ENCODE peak calls at places on chromosomes 6 and 20, in nine cellular contexts. W, F, I, P, E, S, B, U and O are unnamed samples.

GRCh38 chr6:170091000-170091638 is 199.8 kb downstream of the DLL1 start:
- DNase-seq in W (no peak), F (no peak), I (no peak), P (peak; percentile 48), E (no peak), S (no peak), B (no peak), U (no peak), O (no peak)

GRCh38 chr6:20791932-20792331 is 257.7 kb downstream of the CDKAL1 start:
- DNase-seq in W (no peak), F (no peak), I (no peak), P (no peak), E (no peak), S (peak; percentile 39), B (no peak), U (no peak), O (no peak)

GRCh38 chr6:12534454-12534853 is 182.1 kb upstream of the PHACTR1 start:
- DNase-seq in W (no peak), F (no peak), I (no peak), P (no peak), E (no peak), S (no peak), B (no peak), U (no peak), O (no peak)

GRCh38 chr6:124433369-124434064 is 528.7 kb upstream of the RNF217 start:
- DNase-seq in W (no peak), F (no peak), I (no peak), P (no peak), E (no peak), S (no peak), B (no peak), U (no peak), O (no peak)

GRCh38 chr20:4898282-4898681 is 103.0 kb downstream of the SLC23A2 start:
- DNase-seq in W (no peak), F (peak; percentile 98), I (peak; percentile 76), P (no peak), E (no peak), S (peak; percentile 82), B (peak; percentile 26), U (peak; percentile 75), O (no peak)

GRCh38 chr6:20238688-20239587 is 26.7 kb upstream of the MBOAT1 start:
- DNase-seq in W (no peak), F (no peak), I (no peak), P (no peak), E (no peak), S (no peak), B (no peak), U (no peak), O (no peak)

GRCh38 chr6:36752886-36753506 is 55.4 kb downstream of the RAB44 start:
- DNase-seq in W (no peak), F (no peak), I (no peak), P (no peak), E (peak; percentile 61), S (no peak), B (no peak), U (no peak), O (no peak)

GRCh38 chr6:13101409-13101808 is 226.9 kb downstream of the TBC1D7 start:
- DNase-seq in W (no peak), F (no peak), I (no peak), P (no peak), E (no peak), S (no peak), B (no peak), U (no peak), O (no peak)

GRCh38 chr6:8914700-8915099 is 479.4 kb upstream of the SLC35B3 start:
- DNase-seq in W (no peak), F (no peak), I (no peak), P (no peak), E (no peak), S (no peak), B (no peak), U (no peak), O (no peak)

GRCh38 chr6:107576852-107577251 is 86.9 kb downstream of the SOBP start:
- DNase-seq in W (no peak), F (peak; percentile 66), I (peak; percentile 49), P (no peak), E (no peak), S (peak; percentile 11), B (no peak), U (no peak), O (no peak)

GRCh38 chr20:25139061-25139705 is 56.3 kb upstream of the ENTPD6 start:
- DNase-seq in W (no peak), F (no peak), I (no peak), P (no peak), E (no peak), S (no peak), B (peak; percentile 32), U (no peak), O (no peak)

GRCh38 chr20:605237-605636 is 4.9 kb downstream of the TCF15 start:
- DNase-seq in W (no peak), F (no peak), I (no peak), P (no peak), E (no peak), S (no peak), B (no peak), U (no peak), O (no peak)

GRCh38 chr6:51866867-51867266 is 220.5 kb downstream of the PKHD1 start:
- DNase-seq in W (no peak), F (no peak), I (no peak), P (no peak), E (no peak), S (no peak), B (no peak), U (no peak), O (no peak)

GRCh38 chr20:38272398-38272797 is 11.9 kb upstream of the KIAA1755 start:
- DNase-seq in W (no peak), F (no peak), I (no peak), P (no peak), E (no peak), S (peak; percentile 25), B (no peak), U (no peak), O (no peak)

GRCh38 chr6:135875446-135875845 is 23.9 kb downstream of the PDE7B start:
- DNase-seq in W (no peak), F (no peak), I (no peak), P (no peak), E (no peak), S (peak; percentile 38), B (no peak), U (no peak), O (no peak)

GRCh38 chr6:29553268-29554057 is 6.1 kb downstream of the UBD start:
- DNase-seq in W (peak; percentile 52), F (no peak), I (peak; percentile 66), P (no peak), E (peak; percentile 29), S (peak; percentile 57), B (no peak), U (peak; percentile 88), O (no peak)

GRCh38 chr6:90135672-90136071 is 161.0 kb downstream of the BACH2 start:
- DNase-seq in W (no peak), F (no peak), I (peak; percentile 45), P (no peak), E (no peak), S (peak; percentile 49), B (no peak), U (peak; percentile 41), O (no peak)

GRCh38 chr6:147467891-147468290 is 40.6 kb upstream of the SAMD5 start:
- DNase-seq in W (no peak), F (no peak), I (no peak), P (no peak), E (no peak), S (no peak), B (no peak), U (no peak), O (no peak)

GRCh38 chr6:73699656-73700055 is 3.7 kb downstream of the CD109 start:
- DNase-seq in W (no peak), F (no peak), I (no peak), P (no peak), E (no peak), S (no peak), B (no peak), U (no peak), O (no peak)

GRCh38 chr6:170046786-170047626 is 243.9 kb downstream of the DLL1 start:
- DNase-seq in W (no peak), F (no peak), I (no peak), P (peak; percentile 42), E (no peak), S (peak; percentile 55), B (no peak), U (no peak), O (no peak)

GRCh38 chr6:35728663-35729348 is 8.0 kb upstream of the ARMC12 start:
- DNase-seq in W (no peak), F (no peak), I (no peak), P (no peak), E (peak; percentile 58), S (no peak), B (no peak), U (no peak), O (no peak)
- TF ChIP-seq CTCF in W (no peak), F (no peak), I (no peak), P (no peak), E (no peak), S (no peak), B (peak; percentile 26), U (no peak), O (no peak)

DNA sequence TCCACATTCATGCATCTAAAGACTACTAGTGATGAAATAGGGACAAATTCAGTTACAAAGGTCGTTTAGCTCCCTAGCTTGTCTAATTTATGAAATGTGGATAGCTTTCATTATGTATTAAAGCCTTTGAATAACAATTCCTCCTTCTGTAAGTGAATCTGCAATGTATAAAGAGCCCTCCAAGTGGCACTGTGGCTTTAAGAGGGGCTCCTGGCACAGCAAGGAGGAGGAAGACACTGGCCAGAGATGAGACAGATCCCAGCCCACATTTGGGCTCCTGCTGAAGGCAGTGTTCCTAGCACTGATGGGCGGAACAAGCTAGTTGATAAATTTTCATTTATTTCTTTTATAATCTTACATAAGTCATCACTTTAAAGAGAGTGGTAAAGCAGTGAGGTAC is 17.6 kb upstream of the FUCA2 start:
- DNase-seq in W (no peak), F (no peak), I (no peak), P (no peak), E (no peak), S (no peak), B (no peak), U (peak; percentile 25), O (no peak)
- TF ChIP-seq CTCF in W (peak; percentile 17), F (no peak), I (peak; percentile 34), P (peak; percentile 24), E (no peak), S (no peak), B (peak; percentile 42), U (peak; percentile 29), O (peak; percentile 5)

GRCh38 chr20:46206025-46206424 is 87.9 kb downstream of the CD40 start:
- DNase-seq in W (no peak), F (peak; percentile 46), I (peak; percentile 16), P (no peak), E (peak; percentile 40), S (peak; percentile 23), B (no peak), U (no peak), O (no peak)
- TF ChIP-seq CTCF in W (no peak), F (no peak), I (no peak), P (no peak), E (no peak), S (no peak), B (no peak), U (no peak), O (no peak)

DNA sequence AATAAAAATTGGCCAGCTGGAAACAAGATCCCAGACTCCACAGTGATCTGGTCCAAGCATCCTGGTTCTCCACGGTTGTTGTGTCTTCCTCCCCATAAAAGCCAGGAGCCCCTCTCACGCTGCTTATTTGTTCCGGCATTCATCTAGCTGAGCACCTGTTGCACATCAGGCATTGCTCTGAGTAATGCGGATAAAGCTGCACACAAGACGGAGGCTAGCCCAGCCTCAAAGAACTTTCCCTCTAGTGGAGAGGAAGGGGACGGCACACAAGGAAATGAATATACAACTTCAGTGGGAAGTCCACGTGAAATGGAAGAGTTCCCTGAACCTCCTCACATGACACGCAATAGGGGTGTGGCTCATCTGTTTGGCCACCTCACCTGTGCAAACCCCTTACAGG is 30.3 kb upstream of the NXT1 start:
- DNase-seq in W (no peak), F (no peak), I (peak; percentile 25), P (no peak), E (no peak), S (no peak), B (peak; percentile 26), U (peak; percentile 23), O (no peak)
- TF ChIP-seq CTCF in W (peak; percentile 52), F (peak; percentile 63), I (peak; percentile 75), P (peak; percentile 67), E (no peak), S (peak; percentile 41), B (peak; percentile 66), U (peak; percentile 29), O (no peak)